ENCODE peak calls at places on chromosomes 4 and X, in four cellular contexts. U is IMR-90, I is K562, V is keratinocyte. R is an unnamed sample.

GRCh38 chr4:5747746-5748365 is 36.9 kb downstream of the EVC start:
- DNase-seq in I (no peak), U (peak; percentile 99), V (no peak), R (peak; percentile 93)

GRCh38 chrX:17967888-17968287 is 106.8 kb upstream of the RAI2 start:
- DNase-seq in U (no peak), I (no peak), V (no peak), R (no peak)

GRCh38 chr4:3299122-3299521 is 6.3 kb downstream of the RGS12 start:
- DNase-seq in V (no peak), I (no peak), U (no peak), R (no peak)

GRCh38 chr4:51842167-51842553 is 793 bp upstream of the DCUN1D4 start:
- DNase-seq in U (peak; percentile 25), I (no peak), V (no peak), R (no peak)

GRCh38 chr4:15147709-15148651 is 145.7 kb downstream of the CPEB2 start:
- DNase-seq in V (no peak), I (no peak), U (no peak), R (no peak)

GRCh38 chr4:673349-674091 is 556 bp downstream of the ATP5ME start:
- DNase-seq in V (no peak), U (no peak), I (no peak), R (peak; percentile 21)

GRCh38 chrX:20001615-20002014 is 10.8 kb upstream of the BCLAF3 start:
- DNase-seq in V (no peak), U (no peak), I (no peak), R (no peak)

GRCh38 chr4:86846921-86847320 is 2.3 kb downstream of the SLC10A6 start:
- DNase-seq in V (no peak), U (no peak), I (no peak), R (peak; percentile 79)

GRCh38 chrX:19991350-19991718 is 473 bp upstream of the BCLAF3 start:
- DNase-seq in I (no peak), U (no peak), V (no peak), R (no peak)

GRCh38 chr4:118352843-118353373 is at the start of gene PRSS12:
- DNase-seq in V (no peak), I (peak; percentile 42), U (peak; percentile 75), R (peak; percentile 44)

GRCh38 chr4:73816814-73817213 is 19.7 kb upstream of the CXCL6 start:
- DNase-seq in V (no peak), I (no peak), U (peak; percentile 89), R (peak; percentile 79)

GRCh38 chrX:97026406-97026805 is 142.7 kb downstream of the RPA4 start:
- DNase-seq in U (peak; percentile 5), I (no peak), V (no peak), R (peak; percentile 49)

GRCh38 chrX:27964432-27964831 is 16.8 kb downstream of the DCAF8L1 start:
- DNase-seq in I (no peak), V (no peak), U (no peak), R (peak; percentile 28)

GRCh38 chrX:13059676-13060499 is 15.5 kb upstream of the FAM9C start:
- DNase-seq in V (no peak), U (peak; percentile 73), I (peak; percentile 65), R (peak; percentile 44)

GRCh38 chrX:49041683-49042529 is 1.3 kb downstream of the TFE3 start:
- DNase-seq in I (peak; percentile 14), V (no peak), U (peak; percentile 73), R (peak; percentile 8)

GRCh38 chr4:7394681-7395451 is 39.9 kb downstream of the PSAPL1 start:
- DNase-seq in V (no peak), I (no peak), U (no peak), R (no peak)

GRCh38 chrX:31126205-31126604 is 54.4 kb upstream of the FTHL17 start:
- DNase-seq in I (no peak), U (peak; percentile 14), V (no peak), R (no peak)

GRCh38 chrX:155406429-155406828 is 24.5 kb downstream of the F8A2 start:
- DNase-seq in I (no peak), V (no peak), U (no peak), R (no peak)

GRCh38 chr4:139297001-139297410 is 4.3 kb upstream of the NAA15 start:
- DNase-seq in V (peak; percentile 67), I (no peak), U (peak; percentile 54), R (no peak)

GRCh38 chr4:3673716-3674478 is 92.3 kb upstream of the ADRA2C start:
- DNase-seq in V (no peak), I (no peak), U (no peak), R (no peak)

GRCh38 chr4:155673453-155673979 is 6.9 kb downstream of the GUCY1A1 start:
- DNase-seq in V (no peak), U (no peak), I (no peak), R (no peak)

GRCh38 chr4:7857238-7857701 is 82.4 kb downstream of the AFAP1 start:
- DNase-seq in V (no peak), I (no peak), U (peak; percentile 99), R (peak; percentile 61)

GRCh38 chr4:26034849-26035248 is 120.8 kb downstream of the SMIM20 start:
- DNase-seq in V (no peak), I (no peak), U (no peak), R (no peak)

GRCh38 chr4:28350485-28350884 is 1489.8 kb downstream of the STIM2 start:
- DNase-seq in U (peak; percentile 72), I (no peak), V (no peak), R (no peak)

DNA sequence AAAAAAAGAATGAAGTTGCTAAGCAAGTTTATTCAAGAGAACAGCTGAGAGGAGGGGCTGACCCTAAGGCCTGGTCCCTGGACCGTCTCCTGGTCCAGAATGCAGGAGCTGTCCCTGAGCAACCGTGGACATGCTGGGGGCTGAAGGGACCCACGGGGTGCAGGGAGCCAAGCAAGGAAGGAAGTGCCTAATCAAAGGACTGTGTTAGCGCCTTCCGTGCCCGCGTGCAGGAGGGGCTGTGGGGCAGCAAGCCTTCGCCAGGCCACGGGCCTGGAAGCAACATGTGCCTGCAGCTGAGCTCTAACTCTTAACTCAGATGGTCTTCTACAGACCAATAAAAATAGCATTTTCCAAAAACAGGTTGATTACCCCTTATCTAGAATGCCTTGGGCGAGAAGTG is 39.1 kb upstream of the CDKN2AIP start:
- DNase-seq in I (no peak), U (no peak), V (no peak), R (no peak)
- H3K9me1 ChIP-seq in I (no peaks in the 10 kb centered on the region), U (no peaks in the 10 kb centered on the region), V (no peaks in the 10 kb centered on the region), R (no peaks in the 10 kb centered on the region)

DNA sequence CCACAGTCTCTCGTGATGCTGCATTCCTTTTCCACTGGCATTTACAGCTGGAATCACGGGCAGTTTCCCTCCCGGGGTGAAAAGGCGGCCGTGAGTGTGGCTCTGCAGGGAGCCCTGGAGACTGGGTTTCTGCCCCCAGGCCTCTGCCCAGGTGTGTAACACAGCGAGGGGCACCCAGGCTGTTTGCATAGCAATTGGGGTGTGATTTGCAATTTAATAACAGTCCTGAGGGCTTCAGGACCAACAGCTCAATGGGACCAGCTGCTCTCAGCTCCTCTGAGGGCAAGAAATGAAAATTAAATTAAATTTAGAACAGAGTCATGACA is 99.0 kb upstream of the SHOX start:
- DNase-seq in U (no peak), V (no peak), I (no peak), R (no peak)
- H3K9me1 ChIP-seq in U (no peaks in the 10 kb centered on the region), V (no peaks in the 10 kb centered on the region), I (no peaks in the 10 kb centered on the region), R (no peaks in the 10 kb centered on the region)

GRCh38 chr4:84751707-84752106 is 168.8 kb downstream of the CDS1 start:
- DNase-seq in U (no peak), V (no peak), I (no peak), R (no peak)
- H3K9me1 ChIP-seq in U (peaks cover 6% of the 10 kb centered on the region), V (no peaks in the 10 kb centered on the region), I (no peaks in the 10 kb centered on the region), R (no peaks in the 10 kb centered on the region)

GRCh38 chr4:16783119-16783518 is 115.3 kb downstream of the LDB2 start:
- DNase-seq in V (no peak), U (peak; percentile 32), I (no peak), R (peak; percentile 62)

GRCh38 chr4:16775411-16776154 is 122.9 kb downstream of the LDB2 start:
- DNase-seq in V (no peak), I (no peak), U (no peak), R (no peak)

GRCh38 chr4:16772366-16772850 is 126.0 kb downstream of the LDB2 start:
- DNase-seq in V (no peak), I (no peak), U (peak; percentile 63), R (peak; percentile 77)

GRCh38 chr4:16779028-16779675 is 119.3 kb downstream of the LDB2 start:
- DNase-seq in V (no peak), U (peak; percentile 55), I (no peak), R (no peak)

DNA sequence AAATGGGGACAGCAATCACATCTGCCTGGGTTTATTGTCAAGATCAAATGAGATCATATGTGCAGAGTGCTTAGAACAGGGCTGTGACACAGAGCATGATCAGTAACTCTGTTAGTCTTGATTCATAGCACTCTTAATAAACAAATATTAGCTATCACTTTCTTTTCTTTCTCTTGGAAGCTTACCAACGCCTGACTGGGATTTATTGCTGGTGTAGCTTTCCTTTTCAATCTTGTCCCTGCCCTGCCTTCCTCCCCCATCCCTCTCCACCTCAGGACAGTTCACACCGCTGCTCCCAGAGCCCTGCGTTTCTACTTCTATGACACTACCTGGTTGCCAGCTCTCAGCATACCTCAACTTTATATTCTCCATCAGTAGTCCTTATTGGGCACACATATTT is 120.7 kb downstream of the LDB2 start:
- DNase-seq in I (no peak), V (no peak), U (peak; percentile 30), R (no peak)
- H3K9me1 ChIP-seq in I (no peaks in the 10 kb centered on the region), V (no peaks in the 10 kb centered on the region), U (peaks cover 6% of the 10 kb centered on the region), R (no peaks in the 10 kb centered on the region)